ENCODE peak calls at places on chromosomes 16 and 17, in six cellular contexts. M is H1, V is H9, L is IMR-90, C is neuronal stem cell, U is mesenchymal stem cell. R is an unnamed sample.

GRCh38 chr17:46942441-46943217 is 19.7 kb downstream of the GOSR2 start:
- DNase-seq in M (peak), U (peak), V (peak), L (peak), C (peak), R (peak)

GRCh38 chr17:29591737-29592624 is 951 bp upstream of the ANKRD13B start:
- DNase-seq in U (peak), C (peak), L (peak), M (peak), V (peak), R (peak)

GRCh38 chr17:52134641-52135040 is 23.9 kb downstream of the CA10 start:
- DNase-seq in L (no peak), C (no peak), M (no peak), U (no peak), V (no peak), R (no peak)

GRCh38 chr17:79968116-79968515 is 67.6 kb downstream of the TBC1D16 start:
- DNase-seq in V (peak), C (no peak), L (no peak), M (no peak), U (no peak), R (no peak)

GRCh38 chr17:43936434-43936833 is 5.8 kb downstream of the PPY start:
- DNase-seq in U (no peak), M (no peak), L (peak), C (no peak), V (no peak), R (no peak)

GRCh38 chr17:57868007-57868774 is 18.3 kb upstream of the MRPS23 start:
- DNase-seq in V (peak), C (peak), L (peak), U (peak), M (peak), R (peak)

GRCh38 chr17:74542166-74542565 is 3.7 kb downstream of the CD300C start:
- DNase-seq in M (no peak), U (no peak), L (no peak), V (no peak), C (no peak), R (no peak)

GRCh38 chr16:19419691-19420060 is 2.0 kb downstream of the TMC5 start:
- DNase-seq in C (no peak), M (no peak), U (no peak), V (no peak), L (peak), R (no peak)

GRCh38 chr17:73580311-73580710 is 63.9 kb downstream of the SDK2 start:
- DNase-seq in L (no peak), U (no peak), C (no peak), M (no peak), V (no peak), R (no peak)

GRCh38 chr16:28196331-28196987 is 15.3 kb downstream of the XPO6 start:
- DNase-seq in V (no peak), C (no peak), L (no peak), U (no peak), M (no peak), R (peak)

DNA sequence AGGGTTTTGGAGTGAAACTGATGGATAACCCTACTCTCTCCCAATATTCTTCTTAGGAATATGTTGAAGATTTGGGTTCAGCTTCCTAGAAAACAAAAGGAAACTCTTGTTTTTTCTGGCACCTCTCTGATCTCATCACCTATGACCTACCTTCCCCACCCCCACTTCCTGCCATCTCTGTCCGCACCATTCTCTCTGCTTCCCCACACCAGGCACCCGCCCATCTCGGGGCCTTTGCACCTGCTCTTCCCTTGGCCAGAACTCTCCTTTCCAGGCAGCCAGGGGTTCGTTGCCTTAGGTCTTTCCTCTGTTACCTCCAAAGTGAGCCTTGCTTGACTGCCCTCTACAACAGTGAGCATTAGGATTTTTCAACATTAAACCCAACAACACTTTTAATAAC is 159.7 kb downstream of the IRX3 start:
- DNase-seq in L (no peak), C (no peak), U (no peak), M (no peak), V (no peak), R (no peak)
- H3K23ac ChIP-seq in L (no peak), C (no peak), U (no peak), M (no peak), V (no peak), R (no peak)

DNA sequence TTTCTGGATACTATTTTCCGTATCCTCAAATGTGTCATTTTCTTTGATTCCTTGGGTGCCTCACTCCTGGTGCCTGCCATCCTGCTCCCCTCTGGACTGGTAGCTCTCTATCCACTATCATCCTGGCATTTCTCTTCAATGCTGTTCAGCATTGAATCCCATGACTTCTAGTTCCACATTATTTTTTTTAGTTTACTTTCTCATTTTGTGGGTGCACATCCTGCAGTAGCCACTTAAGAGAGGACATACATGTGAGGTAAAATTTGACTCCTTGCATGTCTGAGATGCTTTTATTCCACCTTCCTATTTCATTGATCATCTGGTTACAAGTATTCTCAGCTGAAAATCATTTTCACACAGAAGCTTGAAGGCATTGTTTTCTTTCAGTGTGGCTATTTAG is 19.1 kb downstream of the ALOX15 start:
- DNase-seq in M (no peak), C (no peak), L (no peak), V (no peak), U (no peak), R (no peak)
- H4K91ac ChIP-seq in M (no peak), C (no peak), L (no peak), V (no peak), U (no peak), R (no peak)

DNA sequence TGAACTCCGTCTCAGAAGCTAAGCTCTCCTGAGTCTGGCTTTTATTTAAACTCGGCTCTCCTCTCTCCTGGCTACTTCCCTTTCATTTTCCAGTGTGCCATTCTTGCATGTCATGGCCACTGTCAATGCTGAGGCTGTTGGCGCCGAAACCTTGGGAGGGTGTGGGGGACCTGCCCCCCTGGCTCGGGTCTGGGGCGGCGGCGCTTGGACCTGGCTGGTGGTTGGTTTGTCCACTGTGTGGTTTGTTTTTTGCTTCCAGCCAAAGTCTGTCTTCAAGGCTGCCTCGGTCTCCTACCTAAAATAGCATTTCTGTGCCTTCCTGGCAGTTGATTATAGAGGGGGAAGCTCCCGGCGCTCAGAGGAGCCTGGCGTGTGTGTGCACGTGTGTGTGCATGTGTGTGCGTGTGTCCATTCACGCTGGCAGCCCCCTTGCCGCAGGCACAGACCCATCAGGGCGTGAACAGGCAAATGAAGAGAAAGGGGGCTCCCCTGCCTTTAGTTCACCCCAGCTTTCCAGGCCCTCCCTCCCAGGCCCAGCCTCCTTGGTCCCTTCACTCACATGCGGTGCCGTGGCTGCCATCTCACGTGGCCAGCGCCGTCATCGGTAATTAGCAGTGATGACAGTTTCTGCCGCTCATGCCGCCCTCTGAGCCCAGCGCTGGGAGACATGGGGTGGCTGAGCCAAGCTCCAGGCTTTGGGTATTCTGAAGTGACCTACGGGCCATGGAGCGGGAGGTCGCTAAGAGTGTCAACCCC is 179.9 kb downstream of the SEC14L1 start:
- DNase-seq in L (no peak), U (peak), V (no peak), C (no peak), M (no peak), R (no peak)
- H3K27ac ChIP-seq in L (peak), U (peak), V (no peak), C (no peak), M (no peak), R (no peak)

GRCh38 chr16:67562526-67562917 is at the start of gene CTCF:
- DNase-seq in U (peak), M (no peak), L (peak), C (no peak), V (peak), R (peak)
- H3K23ac ChIP-seq in U (peak), M (no peak), L (peak), C (peak), V (no peak), R (no peak)

GRCh38 chr17:82915697-82916027 is 75.8 kb upstream of the ZNF750 start:
- DNase-seq in M (no peak), L (no peak), V (no peak), U (no peak), C (no peak), R (no peak)

GRCh38 chr17:82920150-82920549 is 80.3 kb upstream of the ZNF750 start:
- DNase-seq in U (no peak), M (no peak), V (no peak), L (no peak), C (no peak), R (no peak)

GRCh38 chr17:82918508-82918907 is 78.7 kb upstream of the ZNF750 start:
- DNase-seq in U (no peak), C (no peak), V (no peak), M (no peak), L (no peak), R (no peak)

GRCh38 chr17:82915010-82915696 is 75.3 kb upstream of the ZNF750 start:
- DNase-seq in L (no peak), U (no peak), V (peak), C (no peak), M (peak), R (no peak)

GRCh38 chr17:82917656-82918345 is 78.0 kb upstream of the ZNF750 start:
- DNase-seq in V (peak), M (peak), U (peak), L (peak), C (no peak), R (no peak)
- H4K91ac ChIP-seq in V (no peak), M (no peak), U (no peak), L (no peak), C (no peak), R (no peak)

DNA sequence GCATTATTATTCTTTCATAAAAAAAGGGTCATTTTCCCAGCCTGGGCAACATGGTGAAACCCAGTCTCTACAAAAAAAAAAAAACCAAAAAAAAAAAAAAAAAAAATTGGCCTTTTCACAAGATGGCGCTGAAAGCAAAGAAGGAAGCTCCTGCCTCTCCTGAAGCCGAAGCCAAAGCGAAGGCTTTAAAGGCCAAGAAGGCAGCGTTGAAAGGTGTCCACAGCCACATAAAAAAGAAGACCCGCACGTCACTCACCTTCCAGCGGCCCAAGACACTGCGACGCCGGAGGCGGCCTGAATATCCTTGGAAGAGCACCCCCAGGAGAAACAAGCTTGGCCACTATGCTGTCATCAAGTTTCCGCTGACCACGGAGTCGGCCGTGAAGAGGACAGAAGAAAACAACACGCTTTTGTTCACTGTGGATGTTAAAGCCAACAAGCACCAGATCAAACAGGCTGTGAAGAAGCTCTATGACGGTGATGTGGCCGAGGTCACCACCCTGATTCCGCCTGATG is 4.9 kb upstream of the PGAP6 start:
- DNase-seq in C (no peak), M (no peak), L (no peak), U (peak), V (no peak), R (peak)
- H3K27ac ChIP-seq in C (no peak), M (no peak), L (no peak), U (no peak), V (no peak), R (no peak)

R was measured in trophoblast cell.